ENCODE peak calls at places on chromosomes 3 and 15, in five cellular contexts. M is SK-N-SH, H is progenitor cell of endocrine pancreas, N is breast epithelium, Z is ovary. T is an unnamed sample.

GRCh38 chr15:75229191-75230015 is 27.7 kb downstream of the C15orf39 start:
- DNase-seq in M (no peak), H (no peak), N (no peak), Z (no peak), T (no peak)

GRCh38 chr3:19749448-19750017 is 184.5 kb downstream of the EFHB start:
- DNase-seq in M (no peak), H (no peak), N (no peak), Z (peak; percentile 7), T (no peak)

GRCh38 chr3:33139996-33140395 is 26.2 kb downstream of the CRTAP start:
- DNase-seq in M (no peak), H (no peak), N (no peak), Z (no peak), T (no peak)

GRCh38 chr15:22845289-22845900 is 6.9 kb downstream of the NIPA2 start:
- DNase-seq in M (no peak), H (no peak), N (no peak), Z (no peak), T (no peak)

GRCh38 chr3:168467085-168467714 is 371.5 kb upstream of the GOLIM4 start:
- DNase-seq in M (peak; percentile 23), H (no peak), N (no peak), Z (no peak), T (no peak)

GRCh38 chr3:75180235-75180944 is 483.7 kb upstream of the FRG2C start:
- DNase-seq in M (no peak), H (no peak), N (no peak), Z (no peak), T (no peak)

GRCh38 chr15:58966698-58967097 is 20.8 kb upstream of the RNF111 start:
- DNase-seq in M (no peak), H (no peak), N (no peak), Z (no peak), T (no peak)

GRCh38 chr3:158105124-158105709 is 1.0 kb downstream of the SHOX2 start:
- DNase-seq in M (peak; percentile 84), H (peak; percentile 27), N (no peak), Z (no peak), T (no peak)

GRCh38 chr15:82530006-82530405 is 10.3 kb downstream of the RPS17 start:
- DNase-seq in M (no peak), H (no peak), N (no peak), Z (no peak), T (no peak)

GRCh38 chr15:84980196-84981053 is 1.2 kb upstream of the PDE8A start:
- DNase-seq in M (peak; percentile 88), H (peak; percentile 78), N (peak; percentile 78), Z (peak; percentile 87), T (peak; percentile 74)

GRCh38 chr3:133734305-133734704 is 11.9 kb upstream of the TF start:
- DNase-seq in M (no peak), H (no peak), N (no peak), Z (no peak), T (no peak)

GRCh38 chr15:66101715-66102395 is 151.7 kb downstream of the MEGF11 start:
- DNase-seq in M (no peak), H (no peak), N (no peak), Z (no peak), T (no peak)

GRCh38 chr15:90481023-90481422 is 48.7 kb upstream of the CRTC3 start:
- DNase-seq in M (no peak), H (no peak), N (no peak), Z (no peak), T (no peak)

GRCh38 chr3:52712291-52713212 is 6.6 kb downstream of the SPCS1 start:
- DNase-seq in M (no peak), H (no peak), N (no peak), Z (no peak), T (no peak)

GRCh38 chr3:144055604-144056003 is 84.0 kb downstream of the DIPK2A start:
- DNase-seq in M (no peak), H (no peak), N (no peak), Z (no peak), T (no peak)

GRCh38 chr3:94524102-94524922 is 461.5 kb downstream of the NSUN3 start:
- DNase-seq in M (no peak), H (peak; percentile 9), N (no peak), Z (no peak), T (no peak)

GRCh38 chr3:195142519-195142918 is 128.4 kb downstream of the XXYLT1 start:
- DNase-seq in M (no peak), H (no peak), N (no peak), Z (no peak), T (no peak)

GRCh38 chr15:89400121-89400996 is 65.7 kb upstream of the POLG start:
- DNase-seq in M (peak; percentile 85), H (no peak), N (no peak), Z (no peak), T (no peak)

GRCh38 chr3:129933471-129933870 is 40.0 kb upstream of the TMCC1 start:
- DNase-seq in M (no peak), H (no peak), N (no peak), Z (no peak), T (no peak)

GRCh38 chr3:194824676-194825075 is 139.0 kb downstream of the FAM43A start:
- DNase-seq in M (no peak), H (no peak), N (no peak), Z (no peak), T (no peak)

GRCh38 chr3:50201573-50202315 is 3.3 kb upstream of the SLC38A3 start:
- DNase-seq in M (no peak), H (no peak), N (no peak), Z (peak; percentile 25), T (no peak)

GRCh38 chr15:96230557-96231181 is 99.8 kb upstream of the NR2F2 start:
- DNase-seq in M (no peak), H (no peak), N (no peak), Z (no peak), T (no peak)

GRCh38 chr15:57878573-57878972 is 172.1 kb downstream of the POLR2M start:
- DNase-seq in M (no peak), H (no peak), N (no peak), Z (no peak), T (no peak)

GRCh38 chr3:59559721-59560514 is 510.1 kb upstream of the CFAP20DC start:
- DNase-seq in M (no peak), H (no peak), N (no peak), Z (no peak), T (no peak)

GRCh38 chr15:60949034-60949977 is 279.8 kb downstream of the RORA start:
- DNase-seq in M (no peak), H (no peak), N (no peak), Z (no peak), T (no peak)

GRCh38 chr3:45119824-45120614 is 26.2 kb downstream of the CDCP1 start:
- DNase-seq in M (no peak), H (no peak), N (no peak), Z (no peak), T (no peak)

GRCh38 chr3:46865034-46865507 is 1.8 kb upstream of the MYL3 start:
- DNase-seq in M (peak; percentile 68), H (no peak), N (no peak), Z (peak; percentile 55), T (no peak)

GRCh38 chr15:73283341-73283962 is 85.3 kb downstream of the HCN4 start:
- DNase-seq in M (no peak), H (no peak), N (no peak), Z (no peak), T (no peak)

GRCh38 chr15:73287019-73287418 is 81.7 kb downstream of the HCN4 start:
- DNase-seq in M (no peak), H (no peak), N (no peak), Z (no peak), T (no peak)

GRCh38 chr15:73282567-73283200 is 86.1 kb downstream of the HCN4 start:
- DNase-seq in M (no peak), H (no peak), N (no peak), Z (no peak), T (no peak)

GRCh38 chr15:73286356-73286755 is 82.4 kb downstream of the HCN4 start:
- DNase-seq in M (no peak), H (no peak), N (no peak), Z (no peak), T (no peak)

DNA sequence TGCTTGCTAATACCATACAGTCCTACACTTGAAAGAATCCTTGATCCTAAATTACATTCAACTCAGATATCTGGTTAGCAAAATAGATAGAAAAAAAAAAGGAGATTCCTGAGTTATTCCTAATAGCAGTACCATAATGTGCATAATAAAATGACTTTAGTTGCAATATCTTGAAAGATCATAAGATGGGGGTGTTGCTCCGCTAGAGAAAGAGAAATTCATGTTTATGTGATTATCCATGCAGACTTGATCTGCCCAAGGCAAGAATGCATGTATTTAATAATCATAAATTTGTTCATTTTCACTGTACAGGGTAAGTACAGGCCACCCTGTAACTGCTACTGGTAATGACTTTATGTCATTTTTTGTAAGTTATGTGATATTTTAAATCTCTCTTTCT is 84.7 kb downstream of the HCN4 start:
- DNase-seq in M (peak; percentile 56), H (no peak), N (no peak), Z (no peak), T (no peak)
- TF ChIP-seq CTCF in M (peak; percentile 65), H (no peak), N (no peak), Z (no peak), T (peak; percentile 20)

GRCh38 chr3:186241910-186242821 is 119.9 kb downstream of the DGKG start:
- DNase-seq in M (peak; percentile 47), H (no peak), N (no peak), Z (no peak), T (no peak)

GRCh38 chr3:186236357-186237020 is 125.5 kb downstream of the DGKG start:
- DNase-seq in M (no peak), H (no peak), N (no peak), Z (no peak), T (no peak)

GRCh38 chr3:186239321-186239720 is 122.7 kb downstream of the DGKG start:
- DNase-seq in M (no peak), H (no peak), N (no peak), Z (no peak), T (no peak)

GRCh38 chr3:186235554-186235953 is 126.5 kb downstream of the DGKG start:
- DNase-seq in M (no peak), H (no peak), N (no peak), Z (no peak), T (no peak)

GRCh38 chr3:186237915-186238314 is 124.1 kb downstream of the DGKG start:
- DNase-seq in M (no peak), H (no peak), N (no peak), Z (no peak), T (no peak)
- TF ChIP-seq CTCF in M (no peak), H (no peak), N (no peak), Z (no peak), T (no peak)

GRCh38 chr3:112333002-112333385 is at the start of gene CD200:
- DNase-seq in M (peak; percentile 79), H (peak; percentile 58), N (peak; percentile 54), Z (peak; percentile 81), T (peak; percentile 74)
- TF ChIP-seq CTCF in M (peak; percentile 8), H (peak; percentile 12), N (no peak), Z (no peak), T (no peak)

DNA sequence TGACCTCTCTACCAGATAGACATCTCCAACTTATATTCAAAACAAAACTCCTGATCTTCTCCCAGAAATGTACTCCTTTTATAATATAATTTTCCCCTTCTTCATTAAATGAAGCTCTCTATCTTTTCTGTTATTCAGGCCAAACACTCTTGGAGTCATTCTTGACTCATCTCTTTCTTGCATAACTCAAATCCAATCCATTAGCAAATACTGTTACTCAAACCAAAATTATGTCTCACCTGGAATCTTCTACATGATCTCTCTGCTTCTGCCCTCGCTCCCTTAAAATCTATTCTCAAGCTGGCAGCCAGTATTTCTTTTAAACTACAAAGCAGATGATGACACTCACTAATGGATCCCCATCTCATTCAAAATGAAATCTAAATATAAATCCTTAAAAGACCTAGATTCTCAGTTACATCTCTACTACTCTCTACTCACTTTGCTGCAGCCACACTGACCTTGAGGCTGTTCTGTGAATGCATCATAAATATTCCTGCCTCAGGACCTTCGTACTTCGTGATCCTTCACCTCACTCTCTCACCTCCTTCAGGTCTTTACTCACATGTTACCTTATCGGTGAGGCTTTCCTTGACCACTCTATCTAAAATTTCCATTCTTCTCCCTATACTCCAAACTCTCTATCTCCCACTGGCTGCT is 160.9 kb downstream of the TBC1D5 start:
- DNase-seq in M (no peak), H (no peak), N (no peak), Z (no peak), T (no peak)
- TF ChIP-seq CTCF in M (no peak), H (no peak), N (no peak), Z (no peak), T (no peak)

T was measured in mesothelial cell of epicardium.